ENCODE peak calls at places on chromosomes 3 and 15, in four cellular contexts. Q is esophagus muscularis mucosa; A is astrocyte; D is CD4-positive, alpha-beta T cell. Z is an unnamed sample. For H3K9me3, the result is how much of the 10 kb centered on the place peaks cover.

GRCh38 chr15:100930306-100930848 is 11.2 kb downstream of the LRRK1 start:
- DNase-seq in Q (no peak), A (no peak), D (no peak), Z (no peak)

GRCh38 chr3:127351775-127352350 is 64.0 kb upstream of the PRR20G start:
- DNase-seq in Q (peak), A (no peak), D (no peak), Z (no peak)

GRCh38 chr15:83611312-83611711 is 42.6 kb upstream of the ADAMTSL3 start:
- DNase-seq in Q (no peak), A (no peak), D (no peak), Z (no peak)

GRCh38 chr3:16508591-16508995 is 4.9 kb downstream of the RFTN1 start:
- DNase-seq in Q (no peak), A (peak), D (no peak), Z (no peak)

GRCh38 chr3:105483476-105483875 is 116.8 kb downstream of the ALCAM start:
- DNase-seq in Q (no peak), A (peak), D (no peak), Z (no peak)

GRCh38 chr3:135452881-135453280 is 512.6 kb upstream of the PPP2R3A start:
- DNase-seq in Q (peak), A (no peak), D (no peak), Z (no peak)

GRCh38 chr3:46427929-46428833 is 21.1 kb downstream of the CCRL2 start:
- DNase-seq in Q (no peak), A (no peak), D (no peak), Z (no peak)

GRCh38 chr3:12287727-12288465 is 974 bp upstream of the PPARG start:
- DNase-seq in Q (no peak), A (no peak), D (no peak), Z (peak)

GRCh38 chr3:28544236-28544635 is 195.6 kb upstream of the AZI2 start:
- DNase-seq in Q (no peak), A (no peak), D (no peak), Z (no peak)

GRCh38 chr3:9769426-9770275 is at the start of gene CAMK1:
- DNase-seq in Q (no peak), A (peak), D (peak), Z (peak)

GRCh38 chr15:31060429-31061140 is 40.9 kb downstream of the TRPM1 start:
- DNase-seq in Q (no peak), A (no peak), D (no peak), Z (no peak)

GRCh38 chr3:22141769-22142168 is 390.8 kb upstream of the ZNF385D start:
- DNase-seq in Q (no peak), A (no peak), D (no peak), Z (no peak)

GRCh38 chr3:16103472-16103871 is 71.0 kb upstream of the GALNT15 start:
- DNase-seq in Q (no peak), A (peak), D (no peak), Z (no peak)

GRCh38 chr15:46131876-46132275 is 497.0 kb downstream of the SQOR start:
- DNase-seq in Q (no peak), A (no peak), D (no peak), Z (no peak)

GRCh38 chr3:155895379-155895900 is 25.0 kb downstream of the GMPS start:
- DNase-seq in Q (no peak), A (no peak), D (no peak), Z (no peak)

GRCh38 chr15:92095691-92096090 is 242.2 kb downstream of the SLCO3A1 start:
- DNase-seq in Q (no peak), A (no peak), D (no peak), Z (no peak)

GRCh38 chr15:62020576-62021160 is 39.6 kb downstream of the VPS13C start:
- DNase-seq in Q (no peak), A (peak), D (no peak), Z (no peak)

GRCh38 chr15:50145451-50145872 is 26.4 kb upstream of the ATP8B4 start:
- DNase-seq in Q (no peak), A (peak), D (no peak), Z (no peak)

GRCh38 chr3:44227622-44228021 is 14.1 kb upstream of the TOPAZ1 start:
- DNase-seq in Q (no peak), A (no peak), D (no peak), Z (no peak)

GRCh38 chr15:48560321-48561051 is 85.0 kb downstream of the FBN1 start:
- DNase-seq in Q (no peak), A (no peak), D (no peak), Z (no peak)

GRCh38 chr3:154690413-154690812 is 260.4 kb upstream of the GPR149 start:
- DNase-seq in Q (no peak), A (no peak), D (no peak), Z (no peak)

GRCh38 chr3:14725564-14726420 is 50.9 kb downstream of the C3orf20 start:
- DNase-seq in Q (no peak), A (peak), D (no peak), Z (no peak)

GRCh38 chr15:72179950-72180581 is 17.5 kb downstream of the GRAMD2A start:
- DNase-seq in Q (no peak), A (no peak), D (no peak), Z (no peak)

GRCh38 chr3:72380193-72380592 is 468.1 kb downstream of the SHQ1 start:
- DNase-seq in Q (no peak), A (peak), D (no peak), Z (no peak)

GRCh38 chr3:158368271-158368670 is 202.7 kb upstream of the MLF1 start:
- DNase-seq in Q (no peak), A (no peak), D (no peak), Z (no peak)

GRCh38 chr3:39810647-39811161 is 1.3 kb downstream of the MYRIP start:
- DNase-seq in Q (no peak), A (no peak), D (no peak), Z (no peak)

GRCh38 chr15:81011593-81011992 is 10.9 kb downstream of the TLNRD1 start:
- DNase-seq in Q (no peak), A (no peak), D (no peak), Z (no peak)

GRCh38 chr3:127170794-127171193 is 22.1 kb upstream of the PRR23E start:
- DNase-seq in Q (no peak), A (peak), D (no peak), Z (no peak)

GRCh38 chr3:32899265-32899664 is 52.2 kb upstream of the CCR4 start:
- DNase-seq in Q (no peak), A (no peak), D (no peak), Z (no peak)

GRCh38 chr3:194275231-194275671 is 75.9 kb downstream of the CPN2 start:
- DNase-seq in Q (no peak), A (no peak), D (no peak), Z (no peak)

GRCh38 chr15:25052191-25052999 is 97.6 kb downstream of the SNRPN start:
- DNase-seq in Q (no peak), A (no peak), D (no peak), Z (no peak)
- H3K9me3 ChIP-seq in Q (under half), A (half or more), D (half or more), Z (under half)

DNA sequence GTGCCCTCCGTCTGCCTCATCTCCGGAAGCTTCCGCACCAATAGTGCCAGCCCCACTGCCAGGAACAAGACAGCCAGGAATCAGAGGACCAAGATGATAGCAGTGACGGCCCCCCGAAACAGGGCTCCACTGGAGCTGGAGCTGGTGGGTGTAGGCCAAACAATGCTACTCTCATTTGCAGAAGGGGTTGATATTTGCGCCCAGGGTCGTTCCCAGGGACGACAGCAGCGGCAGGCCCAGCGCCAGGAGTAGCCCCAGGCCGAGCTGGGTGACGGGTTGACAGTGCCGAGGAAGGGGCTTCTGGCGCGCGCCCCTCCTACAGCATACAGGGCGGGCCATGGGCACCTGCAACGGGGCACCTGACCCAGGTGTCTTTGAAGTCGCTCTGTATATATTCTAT is 301.4 kb downstream of the CNTN6 start:
- DNase-seq in Q (no peak), A (no peak), D (no peak), Z (no peak)
- H3K9me3 ChIP-seq in Q (under half), A (under half), D (under half), Z (under half)

GRCh38 chr3:249587-250262 is 53.2 kb downstream of the CHL1 start:
- DNase-seq in Q (no peak), A (no peak), D (no peak), Z (no peak)
- H3K9me3 ChIP-seq in Q (under half), A (under half), D (under half), Z (under half)

GRCh38 chr3:115699741-115700140 is 76.4 kb downstream of the GAP43 start:
- DNase-seq in Q (no peak), A (peak), D (no peak), Z (no peak)
- H3K9me3 ChIP-seq in Q (under half), A (under half), D (under half), Z (under half)

GRCh38 chr15:25244731-25245585 is 193.9 kb downstream of the UBE3A start:
- DNase-seq in Q (no peak), A (no peak), D (no peak), Z (peak)
- H3K9me3 ChIP-seq in Q (under half), A (under half), D (under half), Z (under half)

GRCh38 chr3:128855574-128855973 is 23.8 kb upstream of the ACAD9 start:
- DNase-seq in Q (no peak), A (no peak), D (no peak), Z (no peak)
- H3K9me3 ChIP-seq in Q (under half), A (under half), D (under half), Z (under half)

DNA sequence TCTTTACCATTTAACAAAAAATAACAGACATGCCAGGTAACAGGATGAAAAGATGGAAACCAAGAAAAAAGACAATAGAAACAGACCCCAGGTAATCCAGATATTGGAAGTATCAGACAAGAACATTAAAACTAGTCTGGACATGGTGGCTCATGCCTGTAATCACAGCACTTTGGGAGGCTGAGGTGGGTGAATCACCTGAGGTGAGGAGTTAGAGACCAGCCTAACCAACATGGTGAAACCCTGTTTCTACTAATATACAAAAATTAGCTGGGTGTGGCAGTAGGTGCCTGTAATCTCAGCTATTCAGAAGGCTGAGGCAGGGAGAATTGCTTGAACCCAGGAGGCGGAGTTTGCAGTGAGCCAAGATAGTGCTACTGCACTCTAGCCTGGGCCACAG is 40.6 kb downstream of the ACAD9 start:
- DNase-seq in Q (no peak), A (no peak), D (no peak), Z (no peak)
- H3K9me3 ChIP-seq in Q (under half), A (under half), D (under half), Z (under half)

GRCh38 chr15:56234804-56235203 is 8.9 kb downstream of the RFX7 start:
- DNase-seq in Q (no peak), A (peak), D (no peak), Z (no peak)
- H3K9me3 ChIP-seq in Q (under half), A (under half), D (under half), Z (under half)

GRCh38 chr15:98485451-98485850 is 162.9 kb upstream of the IGF1R start:
- DNase-seq in Q (no peak), A (no peak), D (no peak), Z (no peak)

GRCh38 chr15:98476559-98476958 is 171.8 kb upstream of the IGF1R start:
- DNase-seq in Q (no peak), A (no peak), D (no peak), Z (no peak)

GRCh38 chr15:98483575-98484130 is 164.7 kb upstream of the IGF1R start:
- DNase-seq in Q (no peak), A (no peak), D (no peak), Z (no peak)

GRCh38 chr15:98484914-98485313 is 163.4 kb upstream of the IGF1R start:
- DNase-seq in Q (no peak), A (no peak), D (no peak), Z (no peak)

DNA sequence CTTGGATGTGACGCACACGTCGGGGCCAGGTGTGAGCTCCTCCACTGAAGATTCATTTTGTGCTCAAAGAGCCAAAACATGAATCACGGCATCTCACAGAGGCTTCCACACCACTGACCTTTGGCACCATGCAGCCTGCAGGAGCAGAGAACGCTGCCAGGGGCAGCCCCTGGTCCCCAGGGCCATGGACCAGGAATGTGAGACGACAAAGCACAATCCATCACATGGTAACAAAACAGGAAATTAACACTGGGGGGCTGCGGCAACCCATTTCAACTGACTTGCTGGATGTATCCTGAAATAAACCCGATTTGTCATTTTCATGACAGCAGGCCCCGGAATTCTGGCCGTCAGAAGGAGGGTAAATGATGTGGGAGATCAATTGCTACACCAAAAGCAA is 167.5 kb upstream of the IGF1R start:
- DNase-seq in Q (no peak), A (no peak), D (no peak), Z (no peak)
- H3K9me3 ChIP-seq in Q (under half), A (under half), D (under half), Z (under half)

DNA sequence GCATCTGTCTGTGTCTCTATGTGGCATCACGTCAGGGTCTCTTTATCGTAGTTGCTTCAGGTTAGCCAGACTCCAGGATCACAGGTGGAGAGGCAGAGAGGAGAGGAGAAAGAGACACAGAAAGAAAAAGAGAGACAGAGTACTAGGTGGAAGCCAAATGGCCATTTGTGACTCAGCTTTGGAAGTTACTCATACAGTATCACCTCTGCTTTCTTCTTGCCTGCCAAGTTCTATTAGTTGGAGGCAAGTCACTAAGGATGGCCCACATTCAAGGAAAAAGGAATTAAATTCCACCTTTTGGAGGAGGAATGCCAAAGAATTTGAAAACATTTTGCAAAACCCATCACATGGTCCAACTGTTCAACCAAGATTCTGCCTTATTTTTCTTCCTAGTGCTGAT is 291.0 kb downstream of the CHL1 start:
- DNase-seq in Q (no peak), A (no peak), D (no peak), Z (no peak)
- H3K9me3 ChIP-seq in Q (under half), A (under half), D (under half), Z (under half)